ENCODE peak calls at places on chromosomes 1 and 21, in six cellular contexts. One of them, this sample, is unnamed.

GRCh38 chr1:35725591-35725990 is 6.9 kb upstream of the C1orf216 start:
- DNase-seq in lung: no peak
- DNase-seq in bronchial epithelial cell: no peak
- DNase-seq in stimulated activated CD8-positive, alpha-beta memory T cell treated with anti-CD3 and anti-CD28 coated beads, Interleukin-7, amount 100 ng/mL, for 1 hour: no peak
- DNase-seq in hepatocyte: peak
- DNase-seq in HS-27A: no peak
- DNase-seq in this sample: no peak

GRCh38 chr1:172343246-172344099 is 77.0 kb upstream of the C1orf105 start:
- DNase-seq in bronchial epithelial cell: peak
- DNase-seq in stimulated activated CD8-positive, alpha-beta memory T cell treated with anti-CD3 and anti-CD28 coated beads, Interleukin-7, amount 100 ng/mL, for 1 hour: no peak
- DNase-seq in HS-27A: peak
- DNase-seq in lung: no peak
- DNase-seq in hepatocyte: peak
- DNase-seq in this sample: peak

GRCh38 chr1:68442822-68443556 is 6.8 kb downstream of the RPE65 start:
- DNase-seq in stimulated activated CD8-positive, alpha-beta memory T cell treated with anti-CD3 and anti-CD28 coated beads, Interleukin-7, amount 100 ng/mL, for 1 hour: no peak
- DNase-seq in lung: no peak
- DNase-seq in hepatocyte: peak
- DNase-seq in HS-27A: peak
- DNase-seq in bronchial epithelial cell: peak
- DNase-seq in this sample: peak

GRCh38 chr1:30798389-30798951 is 40.9 kb upstream of the LAPTM5 start:
- DNase-seq in hepatocyte: no peak
- DNase-seq in lung: peak
- DNase-seq in HS-27A: no peak
- DNase-seq in bronchial epithelial cell: no peak
- DNase-seq in stimulated activated CD8-positive, alpha-beta memory T cell treated with anti-CD3 and anti-CD28 coated beads, Interleukin-7, amount 100 ng/mL, for 1 hour: no peak
- DNase-seq in this sample: no peak

GRCh38 chr1:226429051-226429461 is 21.2 kb upstream of the PARP1 start:
- DNase-seq in bronchial epithelial cell: peak
- DNase-seq in lung: no peak
- DNase-seq in stimulated activated CD8-positive, alpha-beta memory T cell treated with anti-CD3 and anti-CD28 coated beads, Interleukin-7, amount 100 ng/mL, for 1 hour: no peak
- DNase-seq in hepatocyte: no peak
- DNase-seq in HS-27A: no peak
- DNase-seq in this sample: no peak

GRCh38 chr1:231724876-231725647 is 98.5 kb downstream of the DISC1 start:
- DNase-seq in bronchial epithelial cell: peak
- DNase-seq in hepatocyte: peak
- DNase-seq in lung: peak
- DNase-seq in stimulated activated CD8-positive, alpha-beta memory T cell treated with anti-CD3 and anti-CD28 coated beads, Interleukin-7, amount 100 ng/mL, for 1 hour: no peak
- DNase-seq in HS-27A: peak
- DNase-seq in this sample: peak

GRCh38 chr1:155329980-155330598 is 9.4 kb downstream of the RUSC1 start:
- DNase-seq in bronchial epithelial cell: peak
- DNase-seq in hepatocyte: no peak
- DNase-seq in stimulated activated CD8-positive, alpha-beta memory T cell treated with anti-CD3 and anti-CD28 coated beads, Interleukin-7, amount 100 ng/mL, for 1 hour: no peak
- DNase-seq in HS-27A: no peak
- DNase-seq in lung: peak
- DNase-seq in this sample: no peak

GRCh38 chr21:45854702-45855247 is 126.8 kb upstream of the COL6A1 start:
- DNase-seq in hepatocyte: no peak
- DNase-seq in lung: no peak
- DNase-seq in stimulated activated CD8-positive, alpha-beta memory T cell treated with anti-CD3 and anti-CD28 coated beads, Interleukin-7, amount 100 ng/mL, for 1 hour: no peak
- DNase-seq in bronchial epithelial cell: no peak
- DNase-seq in HS-27A: no peak
- DNase-seq in this sample: no peak

GRCh38 chr21:35266546-35266945 is 217.4 kb upstream of the RUNX1 start:
- DNase-seq in lung: no peak
- DNase-seq in hepatocyte: no peak
- DNase-seq in bronchial epithelial cell: peak
- DNase-seq in HS-27A: no peak
- DNase-seq in stimulated activated CD8-positive, alpha-beta memory T cell treated with anti-CD3 and anti-CD28 coated beads, Interleukin-7, amount 100 ng/mL, for 1 hour: no peak
- DNase-seq in this sample: no peak

GRCh38 chr1:171794085-171794484 is 12.6 kb downstream of the METTL13 start:
- DNase-seq in lung: no peak
- DNase-seq in bronchial epithelial cell: peak
- DNase-seq in HS-27A: peak
- DNase-seq in hepatocyte: no peak
- DNase-seq in stimulated activated CD8-positive, alpha-beta memory T cell treated with anti-CD3 and anti-CD28 coated beads, Interleukin-7, amount 100 ng/mL, for 1 hour: no peak
- DNase-seq in this sample: peak

GRCh38 chr1:202154766-202155477 is 5.5 kb downstream of the PTPN7 start:
- DNase-seq in HS-27A: no peak
- DNase-seq in lung: peak
- DNase-seq in bronchial epithelial cell: peak
- DNase-seq in stimulated activated CD8-positive, alpha-beta memory T cell treated with anti-CD3 and anti-CD28 coated beads, Interleukin-7, amount 100 ng/mL, for 1 hour: no peak
- DNase-seq in hepatocyte: peak
- DNase-seq in this sample: no peak